ENCODE peak calls at places on chromosomes 7 and 10, in five cellular contexts. C is HEK293T; I is iris pigment epithelial cell; N is T-helper 17 cell; W is activated naive CD8-positive, alpha-beta T cell treated with anti-CD3 and anti-CD28 coated beads for 36 hours. H is an unnamed sample.

GRCh38 chr7:94509264-94509878 is at the start of gene CASD1:
- DNase-seq in I (peak), W (peak), C (peak), N (peak), H (peak)

GRCh38 chr7:27697861-27698430 is 35.3 kb upstream of the HIBADH start:
- DNase-seq in W (no peak), N (no peak), I (peak), C (no peak), H (no peak)

GRCh38 chr10:86969421-86970041 is 1.2 kb downstream of the ADIRF start:
- DNase-seq in I (no peak), W (no peak), C (no peak), N (no peak), H (no peak)

GRCh38 chr10:127424594-127425264 is 124.4 kb upstream of the NPS start:
- DNase-seq in W (no peak), I (no peak), N (no peak), C (no peak), H (no peak)

GRCh38 chr10:5666324-5667220 is at the start of gene ASB13:
- DNase-seq in W (peak), I (peak), C (peak), N (peak), H (peak)

GRCh38 chr7:142886866-142887265 is 1.3 kb upstream of the TRPV6 start:
- DNase-seq in W (no peak), N (no peak), C (no peak), I (no peak), H (no peak)

GRCh38 chr10:125822878-125823662 is at the start of the genes BCCIP and UROS:
- DNase-seq in N (peak), I (peak), C (peak), W (peak), H (peak)

GRCh38 chr10:4243651-4244050 is 458.6 kb upstream of the KLF6 start:
- DNase-seq in I (peak), N (no peak), C (no peak), W (no peak), H (peak)

GRCh38 chr7:69597278-69598076 is 798 bp upstream of the AUTS2 start:
- DNase-seq in I (peak), N (no peak), W (no peak), C (peak), H (no peak)

GRCh38 chr7:4882169-4882741 is 1.3 kb downstream of the RADIL start:
- DNase-seq in C (peak), W (no peak), N (no peak), I (peak), H (no peak)

GRCh38 chr7:116952640-116953371 is 495 bp upstream of the ST7 start:
- DNase-seq in C (peak), I (peak), N (no peak), W (no peak), H (no peak)

GRCh38 chr10:116109881-116110280 is 163.1 kb downstream of the GFRA1 start:
- DNase-seq in C (no peak), I (no peak), W (no peak), N (no peak), H (no peak)

GRCh38 chr7:100190059-100190711 is 12.5 kb downstream of the STAG3 start:
- DNase-seq in C (no peak), I (peak), N (no peak), W (no peak), H (no peak)

GRCh38 chr7:50771120-50772002 is 11.3 kb downstream of the GRB10 start:
- DNase-seq in N (no peak), W (no peak), I (no peak), C (no peak), H (no peak)

GRCh38 chr10:20407421-20407820 is 489.7 kb downstream of the NEBL start:
- DNase-seq in I (no peak), C (no peak), N (no peak), W (no peak), H (no peak)

GRCh38 chr10:94129393-94130130 is 135.8 kb downstream of the PLCE1 start:
- DNase-seq in N (no peak), I (peak), W (no peak), C (no peak), H (no peak)

GRCh38 chr10:35640951-35641429 is 1.1 kb downstream of the FZD8 start:
- DNase-seq in C (peak), I (peak), N (peak), W (peak), H (peak)

GRCh38 chr10:69994262-69994661 is 58.4 kb upstream of the MACROH2A2 start:
- DNase-seq in C (peak), W (no peak), N (no peak), I (peak), H (no peak)

GRCh38 chr10:11016959-11017574 is 605 bp upstream of the CELF2 start:
- DNase-seq in I (no peak), N (no peak), W (no peak), C (no peak), H (no peak)

GRCh38 chr10:122688293-122688989 is 11.2 kb downstream of the C10orf120 start:
- DNase-seq in I (no peak), C (no peak), N (no peak), W (no peak), H (no peak)

GRCh38 chr7:15822123-15822495 is 135.6 kb upstream of the MEOX2 start:
- DNase-seq in W (no peak), C (no peak), I (no peak), N (no peak), H (no peak)

GRCh38 chr10:71280216-71280615 is 38.8 kb upstream of the SLC29A3 start:
- DNase-seq in I (no peak), W (no peak), N (no peak), C (no peak), H (no peak)

GRCh38 chr7:102230593-102230992 is 56.1 kb upstream of the SH2B2 start:
- DNase-seq in C (no peak), I (peak), W (no peak), N (no peak), H (no peak)